ENCODE peak calls at places on chromosome 5, in nine cellular contexts. Q is nucleus accumbens, P is NCI-H82, A is bronchial epithelial cell, R is AG20443, B is GM20000, F is ureter, K is IMR-90, J is fibroblast of the conjunctiva. L is an unnamed sample.

GRCh38 chr5:74186351-74187315 is 453.9 kb downstream of the ENC1 start:
- DNase-seq in Q (no peak), P (no peak), A (no peak), R (no peak), B (no peak), F (no peak), K (peak), J (no peak), L (no peak)

GRCh38 chr5:108919591-108920326 is 172.1 kb downstream of the FER start:
- DNase-seq in Q (no peak), P (no peak), A (no peak), R (no peak), B (peak), F (no peak), K (no peak), J (no peak), L (no peak)

GRCh38 chr5:95519151-95519550 is 35.6 kb downstream of the SKIC3 start:
- DNase-seq in Q (no peak), P (no peak), A (no peak), R (no peak), B (no peak), F (no peak), K (no peak), J (no peak), L (no peak)

GRCh38 chr5:154519375-154519774 is 41.3 kb upstream of the HAND1 start:
- DNase-seq in Q (no peak), P (no peak), A (peak), R (peak), B (no peak), F (no peak), K (peak), J (no peak), L (no peak)

GRCh38 chr5:118592678-118593328 is 395.5 kb downstream of the DTWD2 start:
- DNase-seq in Q (no peak), P (peak), A (no peak), R (no peak), B (no peak), F (no peak), K (no peak), J (no peak), L (no peak)

GRCh38 chr5:139808481-139809330 is 13.1 kb downstream of the PSD2 start:
- DNase-seq in Q (no peak), P (no peak), A (peak), R (peak), B (peak), F (no peak), K (peak), J (no peak), L (no peak)

GRCh38 chr5:78605611-78606010 is 43.0 kb downstream of the LHFPL2 start:
- DNase-seq in Q (no peak), P (no peak), A (peak), R (no peak), B (no peak), F (no peak), K (no peak), J (no peak), L (no peak)

GRCh38 chr5:96702503-96703383 is 40.6 kb downstream of the CAST start:
- DNase-seq in Q (peak), P (peak), A (peak), R (peak), B (peak), F (peak), K (peak), J (peak), L (peak)

GRCh38 chr5:68447121-68447520 is 231.6 kb downstream of the PIK3R1 start:
- DNase-seq in Q (no peak), P (no peak), A (no peak), R (no peak), B (no peak), F (no peak), K (no peak), J (no peak), L (no peak)

GRCh38 chr5:77239126-77239741 is 28.8 kb downstream of the PDE8B start:
- DNase-seq in Q (no peak), P (no peak), A (peak), R (no peak), B (no peak), F (no peak), K (no peak), J (no peak), L (no peak)

GRCh38 chr5:110757118-110757729 is 18.4 kb downstream of the SLC25A46 start:
- DNase-seq in Q (no peak), P (peak), A (peak), R (peak), B (no peak), F (no peak), K (peak), J (peak), L (no peak)

GRCh38 chr5:30438785-30439184 is 754.7 kb upstream of the CDH6 start:
- DNase-seq in Q (no peak), P (peak), A (no peak), R (no peak), B (no peak), F (no peak), K (no peak), J (no peak), L (no peak)

GRCh38 chr5:80083115-80083890 is 48.2 kb downstream of the THBS4 start:
- DNase-seq in Q (no peak), P (peak), A (peak), R (peak), B (peak), F (no peak), K (peak), J (peak), L (peak)